ENCODE peak calls at places on chromosomes 2 and 18, in seven cellular contexts. One of them, this sample, is unnamed.

GRCh38 chr2:190451561-190452176 is 43.5 kb downstream of the MFSD6 start:
- DNase-seq in HuH-7.5: no peak
- DNase-seq in ACHN: no peak
- DNase-seq in LoVo: no peak
- DNase-seq in HT-29: no peak
- DNase-seq in T follicular helper cell: no peak
- DNase-seq in erythroblast: no peak
- DNase-seq in this sample: no peak

GRCh38 chr2:26243643-26244478 is 571 bp downstream of the HADHA start:
- DNase-seq in HT-29: peak; percentile 48
- DNase-seq in erythroblast: peak; percentile 82
- DNase-seq in ACHN: peak; percentile 30
- DNase-seq in HuH-7.5: no peak
- DNase-seq in LoVo: peak; percentile 9
- DNase-seq in T follicular helper cell: no peak
- DNase-seq in this sample: no peak

GRCh38 chr18:1663879-1664705 is 759.4 kb downstream of the ADCYAP1 start:
- DNase-seq in HuH-7.5: peak; percentile 22
- DNase-seq in HT-29: peak; percentile 81
- DNase-seq in LoVo: peak; percentile 26
- DNase-seq in ACHN: peak; percentile 46
- DNase-seq in erythroblast: peak; percentile 67
- DNase-seq in T follicular helper cell: no peak
- DNase-seq in this sample: no peak

GRCh38 chr2:212484563-212485080 is 54.0 kb downstream of the ERBB4 start:
- DNase-seq in HT-29: no peak
- DNase-seq in LoVo: no peak
- DNase-seq in HuH-7.5: no peak
- DNase-seq in ACHN: peak; percentile 22
- DNase-seq in T follicular helper cell: no peak
- DNase-seq in erythroblast: no peak
- DNase-seq in this sample: no peak

GRCh38 chr18:75207298-75208054 is 1.5 kb downstream of the PTGR3 start:
- DNase-seq in erythroblast: no peak
- DNase-seq in HuH-7.5: peak; percentile 42
- DNase-seq in ACHN: peak; percentile 26
- DNase-seq in T follicular helper cell: no peak
- DNase-seq in LoVo: no peak
- DNase-seq in HT-29: peak; percentile 23
- DNase-seq in this sample: no peak

GRCh38 chr2:102206666-102207341 is 20.0 kb downstream of the IL1RL2 start:
- DNase-seq in ACHN: no peak
- DNase-seq in erythroblast: no peak
- DNase-seq in HuH-7.5: no peak
- DNase-seq in LoVo: no peak
- DNase-seq in T follicular helper cell: no peak
- DNase-seq in HT-29: peak; percentile 87
- DNase-seq in this sample: no peak

GRCh38 chr18:68992719-68993482 is 195.0 kb downstream of the CCDC102B start:
- DNase-seq in HT-29: no peak
- DNase-seq in T follicular helper cell: no peak
- DNase-seq in ACHN: no peak
- DNase-seq in LoVo: no peak
- DNase-seq in erythroblast: no peak
- DNase-seq in HuH-7.5: no peak
- DNase-seq in this sample: no peak

GRCh38 chr18:76490040-76490439 is 5.0 kb downstream of the ZNF516 start:
- DNase-seq in LoVo: no peak
- DNase-seq in HuH-7.5: no peak
- DNase-seq in T follicular helper cell: no peak
- DNase-seq in ACHN: no peak
- DNase-seq in erythroblast: no peak
- DNase-seq in HT-29: no peak
- DNase-seq in this sample: no peak

GRCh38 chr2:174195253-174195652 is 53.1 kb downstream of the OLA1 start:
- DNase-seq in LoVo: no peak
- DNase-seq in erythroblast: no peak
- DNase-seq in HT-29: no peak
- DNase-seq in ACHN: peak; percentile 41
- DNase-seq in HuH-7.5: no peak
- DNase-seq in T follicular helper cell: no peak
- DNase-seq in this sample: no peak

GRCh38 chr2:179596018-179596417 is 265.4 kb downstream of the ZNF385B start:
- DNase-seq in LoVo: no peak
- DNase-seq in ACHN: no peak
- DNase-seq in HuH-7.5: no peak
- DNase-seq in T follicular helper cell: no peak
- DNase-seq in HT-29: no peak
- DNase-seq in erythroblast: no peak
- DNase-seq in this sample: no peak

GRCh38 chr2:208112969-208113368 is 11.4 kb downstream of the CRYGD start:
- DNase-seq in erythroblast: no peak
- DNase-seq in ACHN: no peak
- DNase-seq in HuH-7.5: no peak
- DNase-seq in LoVo: no peak
- DNase-seq in HT-29: no peak
- DNase-seq in T follicular helper cell: no peak
- DNase-seq in this sample: no peak

GRCh38 chr2:199459286-199460100 is 1.8 kb upstream of the SATB2 start:
- DNase-seq in ACHN: peak; percentile 95
- DNase-seq in T follicular helper cell: peak; percentile 47
- DNase-seq in HT-29: peak; percentile 84
- DNase-seq in erythroblast: peak; percentile 75
- DNase-seq in LoVo: peak; percentile 83
- DNase-seq in HuH-7.5: peak; percentile 87
- DNase-seq in this sample: no peak

GRCh38 chr18:79416677-79417052 is 20.9 kb downstream of the NFATC1 start:
- DNase-seq in ACHN: no peak
- DNase-seq in LoVo: no peak
- DNase-seq in HT-29: no peak
- DNase-seq in T follicular helper cell: no peak
- DNase-seq in HuH-7.5: no peak
- DNase-seq in erythroblast: no peak
- DNase-seq in this sample: no peak

GRCh38 chr18:7946724-7947377 is 379.7 kb downstream of the PTPRM start:
- DNase-seq in T follicular helper cell: no peak
- DNase-seq in LoVo: no peak
- DNase-seq in ACHN: peak; percentile 77
- DNase-seq in HuH-7.5: no peak
- DNase-seq in HT-29: peak; percentile 35
- DNase-seq in erythroblast: no peak
- DNase-seq in this sample: no peak

GRCh38 chr2:135093685-135094340 is 41.7 kb downstream of the RAB3GAP1 start:
- DNase-seq in erythroblast: no peak
- DNase-seq in HT-29: peak; percentile 17
- DNase-seq in HuH-7.5: no peak
- DNase-seq in T follicular helper cell: no peak
- DNase-seq in LoVo: no peak
- DNase-seq in ACHN: no peak
- DNase-seq in this sample: no peak

GRCh38 chr2:72921866-72922265 is 4.5 kb downstream of the EMX1 start:
- DNase-seq in HT-29: no peak
- DNase-seq in T follicular helper cell: no peak
- DNase-seq in HuH-7.5: peak; percentile 12
- DNase-seq in erythroblast: no peak
- DNase-seq in LoVo: no peak
- DNase-seq in ACHN: no peak
- DNase-seq in this sample: peak; percentile 27

GRCh38 chr2:86818967-86819366 is 28.3 kb upstream of the CD8A start:
- DNase-seq in HuH-7.5: no peak
- DNase-seq in erythroblast: no peak
- DNase-seq in T follicular helper cell: no peak
- DNase-seq in ACHN: no peak
- DNase-seq in HT-29: no peak
- DNase-seq in LoVo: no peak
- DNase-seq in this sample: no peak